ENCODE peak calls at places on chromosomes 6 and 20, in ten cellular contexts. One of them, this sample, is unnamed.

GRCh38 chr6:145071836-145072235 is 663.5 kb downstream of the EPM2A start:
- DNase-seq in EL: peak
- DNase-seq in AG04450: peak
- DNase-seq in HT-29: no peak
- DNase-seq in neural crest cell: no peak
- DNase-seq in iPS DF 6.9: no peak
- DNase-seq in body of pancreas: no peak
- DNase-seq in amygdala: no peak
- DNase-seq in stomach: no peak
- DNase-seq in lower leg skin: no peak
- DNase-seq in this sample: no peak

GRCh38 chr6:131532476-131533108 is 40.4 kb upstream of the ARG1 start:
- DNase-seq in EL: no peak
- DNase-seq in AG04450: no peak
- DNase-seq in HT-29: no peak
- DNase-seq in neural crest cell: no peak
- DNase-seq in iPS DF 6.9: no peak
- DNase-seq in body of pancreas: no peak
- DNase-seq in amygdala: no peak
- DNase-seq in stomach: no peak
- DNase-seq in lower leg skin: no peak
- DNase-seq in this sample: no peak

GRCh38 chr6:37547564-37548061 is 47.9 kb upstream of the CCDC167 start:
- DNase-seq in EL: peak
- DNase-seq in AG04450: no peak
- DNase-seq in HT-29: no peak
- DNase-seq in neural crest cell: no peak
- DNase-seq in iPS DF 6.9: no peak
- DNase-seq in body of pancreas: no peak
- DNase-seq in amygdala: no peak
- DNase-seq in stomach: no peak
- DNase-seq in lower leg skin: no peak
- DNase-seq in this sample: no peak

GRCh38 chr6:158897236-158897635 is 78.1 kb upstream of the EZR start:
- DNase-seq in EL: no peak
- DNase-seq in AG04450: no peak
- DNase-seq in HT-29: no peak
- DNase-seq in neural crest cell: no peak
- DNase-seq in iPS DF 6.9: no peak
- DNase-seq in body of pancreas: no peak
- DNase-seq in amygdala: no peak
- DNase-seq in stomach: no peak
- DNase-seq in lower leg skin: peak
- DNase-seq in this sample: no peak

GRCh38 chr6:33790306-33790855 is 1.5 kb upstream of the LEMD2 start:
- DNase-seq in EL: no peak
- DNase-seq in AG04450: no peak
- DNase-seq in HT-29: no peak
- DNase-seq in neural crest cell: no peak
- DNase-seq in iPS DF 6.9: no peak
- DNase-seq in body of pancreas: no peak
- DNase-seq in amygdala: no peak
- DNase-seq in stomach: no peak
- DNase-seq in lower leg skin: no peak
- DNase-seq in this sample: no peak

GRCh38 chr6:50899306-50899840 is 80.7 kb downstream of the TFAP2B start:
- DNase-seq in EL: no peak
- DNase-seq in AG04450: no peak
- DNase-seq in HT-29: no peak
- DNase-seq in neural crest cell: no peak
- DNase-seq in iPS DF 6.9: no peak
- DNase-seq in body of pancreas: no peak
- DNase-seq in amygdala: no peak
- DNase-seq in stomach: no peak
- DNase-seq in lower leg skin: no peak
- DNase-seq in this sample: no peak

GRCh38 chr20:57231951-57232428 is 34.5 kb downstream of the BMP7 start:
- DNase-seq in EL: no peak
- DNase-seq in AG04450: no peak
- DNase-seq in HT-29: no peak
- DNase-seq in neural crest cell: no peak
- DNase-seq in iPS DF 6.9: peak
- DNase-seq in body of pancreas: no peak
- DNase-seq in amygdala: no peak
- DNase-seq in stomach: no peak
- DNase-seq in lower leg skin: no peak
- DNase-seq in this sample: no peak

GRCh38 chr6:31898200-31899011 is 908 bp upstream of the EHMT2 start:
- DNase-seq in EL: peak
- DNase-seq in AG04450: no peak
- DNase-seq in HT-29: peak
- DNase-seq in neural crest cell: no peak
- DNase-seq in iPS DF 6.9: no peak
- DNase-seq in body of pancreas: peak
- DNase-seq in amygdala: no peak
- DNase-seq in stomach: no peak
- DNase-seq in lower leg skin: no peak
- DNase-seq in this sample: no peak

GRCh38 chr6:63640062-63640461 is 4.5 kb downstream of the PHF3 start:
- DNase-seq in EL: peak
- DNase-seq in AG04450: no peak
- DNase-seq in HT-29: no peak
- DNase-seq in neural crest cell: no peak
- DNase-seq in iPS DF 6.9: no peak
- DNase-seq in body of pancreas: no peak
- DNase-seq in amygdala: no peak
- DNase-seq in stomach: no peak
- DNase-seq in lower leg skin: no peak
- DNase-seq in this sample: no peak

GRCh38 chr20:46215913-46216707 is 92.2 kb downstream of the CDH22 start:
- DNase-seq in EL: peak
- DNase-seq in AG04450: no peak
- DNase-seq in HT-29: peak
- DNase-seq in neural crest cell: no peak
- DNase-seq in iPS DF 6.9: peak
- DNase-seq in body of pancreas: peak
- DNase-seq in amygdala: no peak
- DNase-seq in stomach: no peak
- DNase-seq in lower leg skin: no peak
- DNase-seq in this sample: no peak

GRCh38 chr6:113969888-113970807 is 800 bp downstream of the HDAC2 start:
- DNase-seq in EL: peak
- DNase-seq in AG04450: no peak
- DNase-seq in HT-29: peak
- DNase-seq in neural crest cell: peak
- DNase-seq in iPS DF 6.9: no peak
- DNase-seq in body of pancreas: peak
- DNase-seq in amygdala: peak
- DNase-seq in stomach: peak
- DNase-seq in lower leg skin: peak
- DNase-seq in this sample: peak

GRCh38 chr6:145963216-145964068 is 716 bp downstream of the SHPRH start:
- DNase-seq in EL: peak
- DNase-seq in AG04450: no peak
- DNase-seq in HT-29: peak
- DNase-seq in neural crest cell: no peak
- DNase-seq in iPS DF 6.9: no peak
- DNase-seq in body of pancreas: peak
- DNase-seq in amygdala: peak
- DNase-seq in stomach: peak
- DNase-seq in lower leg skin: peak
- DNase-seq in this sample: peak